ENCODE peak calls at places on chromosomes 3 and 15, in four cellular contexts. A, N, U and Q are unnamed samples. For H3K4me1, the result is how much of the 10 kb centered on the place peaks cover.

GRCh38 chr3:168049366-168049974 is 46.3 kb downstream of the GOLIM4 start:
- DNase-seq in N (no peak), A (peak), U (no peak), Q (no peak)

GRCh38 chr3:112464264-112464663 is 35.0 kb downstream of the BTLA start:
- DNase-seq in A (no peak), N (no peak), U (no peak), Q (no peak)

GRCh38 chr15:101070024-101070423 is 150.9 kb downstream of the LRRK1 start:
- DNase-seq in N (no peak), A (no peak), U (no peak), Q (no peak)

GRCh38 chr3:52495777-52496602 is 852 bp downstream of the STAB1 start:
- DNase-seq in U (no peak), N (no peak), A (peak), Q (no peak)

GRCh38 chr15:25178835-25179672 is 224.3 kb downstream of the SNRPN start:
- DNase-seq in A (no peak), N (peak), U (peak), Q (no peak)

GRCh38 chr3:193894121-193894863 is 241.7 kb upstream of the HES1 start:
- DNase-seq in U (no peak), A (peak), N (peak), Q (no peak)

GRCh38 chr3:81554805-81555204 is 206.6 kb downstream of the GBE1 start:
- DNase-seq in U (no peak), A (peak), N (no peak), Q (no peak)

GRCh38 chr3:99087277-99087676 is 185.8 kb upstream of the DCBLD2 start:
- DNase-seq in N (no peak), A (no peak), U (no peak), Q (no peak)

GRCh38 chr3:57118279-57118678 is 46.9 kb downstream of the IL17RD start:
- DNase-seq in N (no peak), A (no peak), U (no peak), Q (no peak)

GRCh38 chr15:67327312-67327711 is 72.7 kb downstream of the IQCH start:
- DNase-seq in N (no peak), A (no peak), U (no peak), Q (no peak)

GRCh38 chr3:172751188-172751571 is 654 bp downstream of the ECT2 start:
- DNase-seq in N (no peak), A (no peak), U (no peak), Q (no peak)

GRCh38 chr15:71551566-71551965 is 258.8 kb upstream of the NR2E3 start:
- DNase-seq in N (no peak), U (no peak), A (no peak), Q (no peak)

GRCh38 chr3:183295211-183295610 is 42.2 kb downstream of the B3GNT5 start:
- DNase-seq in A (peak), N (no peak), U (no peak), Q (no peak)

GRCh38 chr3:42601898-42602581 is 1.6 kb downstream of the NKTR start:
- DNase-seq in A (no peak), N (no peak), U (no peak), Q (no peak)
- H3K27ac ChIP-seq in A (peak), N (no peak), U (no peak), Q (peak)

GRCh38 chr3:55622116-55622515 is 135.0 kb upstream of the WNT5A start:
- DNase-seq in U (no peak), N (no peak), A (peak), Q (no peak)

GRCh38 chr3:55626284-55626675 is 139.2 kb upstream of the WNT5A start:
- DNase-seq in N (no peak), A (no peak), U (no peak), Q (no peak)

GRCh38 chr3:55623786-55624185 is 136.7 kb upstream of the WNT5A start:
- DNase-seq in A (no peak), N (no peak), U (no peak), Q (no peak)

GRCh38 chr3:55622733-55623132 is 135.6 kb upstream of the WNT5A start:
- DNase-seq in U (no peak), A (peak), N (no peak), Q (no peak)

DNA sequence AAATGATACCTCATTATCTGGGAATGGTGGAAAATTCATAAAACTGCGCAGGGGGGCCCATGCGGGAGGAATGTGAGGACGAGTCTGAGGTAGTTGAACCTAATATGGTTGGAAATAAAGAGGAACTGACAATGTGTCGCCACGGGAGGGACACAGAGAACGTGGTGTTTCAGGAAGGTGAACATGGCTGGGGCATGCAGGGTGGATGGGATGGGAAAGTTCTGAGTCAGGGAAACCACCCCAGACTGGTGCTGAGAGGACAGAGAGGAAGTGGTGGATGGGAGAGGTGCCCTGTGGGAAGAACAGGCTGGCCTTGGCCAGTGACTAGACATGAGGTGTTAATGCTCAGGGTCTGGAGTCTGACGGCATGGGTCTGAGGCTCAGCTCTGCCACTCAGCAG is 137.1 kb upstream of the WNT5A start:
- DNase-seq in N (no peak), U (no peak), A (peak), Q (no peak)
- TF ChIP-seq CTCF in N (no peak), U (no peak), A (no peak), Q (no peak)

GRCh38 chr3:73452731-73453130 is 172.0 kb downstream of the PDZRN3 start:
- DNase-seq in A (no peak), N (no peak), U (no peak), Q (no peak)
- H3K4me1 ChIP-seq in A (under half), N (under half), U (under half), Q (half or more)

DNA sequence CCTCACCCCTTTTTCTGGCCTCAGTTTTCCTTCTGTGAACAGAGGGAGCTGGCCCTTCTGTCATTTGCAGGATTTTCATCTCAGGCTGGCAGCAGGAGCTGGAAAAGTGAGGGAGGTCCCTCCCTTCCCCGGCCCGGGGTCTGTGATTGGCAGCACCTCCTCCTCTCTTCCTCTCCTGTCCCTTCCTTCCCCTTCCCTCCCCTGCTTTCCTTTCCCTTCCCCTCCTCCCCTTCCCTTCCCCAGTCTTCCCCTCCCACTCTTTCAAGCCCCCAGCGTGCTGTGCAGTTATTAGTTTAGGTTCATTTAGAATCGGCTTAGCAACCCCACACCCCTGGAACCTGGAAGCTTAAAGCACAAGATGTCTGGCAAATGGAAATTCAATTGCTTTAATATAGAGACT is 99.2 kb downstream of the LINGO1 start:
- DNase-seq in A (no peak), U (peak), N (no peak), Q (no peak)
- H3K27ac ChIP-seq in A (no peak), U (no peak), N (no peak), Q (no peak)

GRCh38 chr15:63531586-63531985 is 27.2 kb downstream of the USP3 start:
- DNase-seq in U (no peak), A (no peak), N (no peak), Q (no peak)
- TF ChIP-seq CTCF in U (no peak), A (no peak), N (no peak), Q (no peak)

GRCh38 chr15:70093070-70093469 is 4.6 kb downstream of the TLE3 start:
- DNase-seq in N (no peak), U (no peak), A (no peak), Q (no peak)
- H3K4me1 ChIP-seq in N (under half), U (under half), A (under half), Q (half or more)

GRCh38 chr3:41684802-41685740 is 276.8 kb downstream of the ULK4 start:
- DNase-seq in N (no peak), A (peak), U (no peak), Q (no peak)
- H3K27ac ChIP-seq in N (no peak), A (peak), U (no peak), Q (no peak)

GRCh38 chr15:92418864-92419263 is 25.2 kb downstream of the ST8SIA2 start:
- DNase-seq in U (no peak), A (no peak), N (no peak), Q (no peak)
- TF ChIP-seq CTCF in U (no peak), A (no peak), N (no peak), Q (no peak)

GRCh38 chr3:12905316-12906071 is 64.1 kb upstream of the RPL32 start:
- DNase-seq in A (no peak), U (no peak), N (no peak), Q (no peak)
- H3K4me1 ChIP-seq in A (under half), U (under half), N (under half), Q (under half)